ENCODE peak calls at places on chromosome 9, in four cellular contexts. Y, M, G and X are unnamed samples. For H3K4me1, the result is how much of the 10 kb centered on the place peaks cover.

GRCh38 chr9:133517711-133518110 is 7.0 kb downstream of the MYMK start:
- DNase-seq in Y (no peak), G (no peak), M (no peak), X (no peak)

GRCh38 chr9:91202757-91203283 is 158.9 kb downstream of the AUH start:
- DNase-seq in G (no peak), Y (no peak), M (no peak), X (no peak)

GRCh38 chr9:112002847-112003457 is 106.3 kb downstream of the UGCG start:
- DNase-seq in Y (no peak), M (no peak), G (peak), X (peak)

GRCh38 chr9:682633-683508 is 158.6 kb upstream of the DMRT1 start:
- DNase-seq in M (no peak), Y (no peak), G (peak), X (no peak)

GRCh38 chr9:31304576-31304975 is 1079.9 kb upstream of the ACO1 start:
- DNase-seq in M (no peak), Y (no peak), G (peak), X (peak)

GRCh38 chr9:92563701-92564100 is 27.9 kb upstream of the ECM2 start:
- DNase-seq in Y (peak), M (no peak), G (peak), X (no peak)

GRCh38 chr9:98191210-98191609 is 1.2 kb downstream of the CORO2A start:
- DNase-seq in G (no peak), Y (peak), M (no peak), X (no peak)

GRCh38 chr9:133658442-133659431 is 22.6 kb downstream of the DBH start:
- DNase-seq in M (peak), G (peak), Y (peak), X (peak)

GRCh38 chr9:131543141-131543540 is 2.2 kb upstream of the PRRT1B start:
- DNase-seq in M (no peak), Y (peak), G (no peak), X (no peak)

GRCh38 chr9:15824310-15824709 is 271.5 kb downstream of the CCDC171 start:
- DNase-seq in M (no peak), G (peak), Y (peak), X (no peak)

GRCh38 chr9:81292056-81292805 is 397.1 kb downstream of the TLE1 start:
- DNase-seq in M (no peak), G (no peak), Y (peak), X (no peak)

GRCh38 chr9:116715751-116716150 is 28.6 kb downstream of the TRIM32 start:
- DNase-seq in G (no peak), Y (peak), M (no peak), X (peak)

GRCh38 chr9:129170229-129170628 is 7.8 kb downstream of the IER5L start:
- DNase-seq in M (no peak), G (peak), Y (no peak), X (peak)
- H3K4me1 ChIP-seq in M (half or more), G (under half), Y (under half), X (half or more)

GRCh38 chr9:69452110-69452780 is 127.2 kb downstream of the ENTREP1 start:
- DNase-seq in Y (no peak), M (no peak), G (no peak), X (no peak)
- H3K27ac ChIP-seq in Y (no peak), M (no peak), G (no peak), X (no peak)

DNA sequence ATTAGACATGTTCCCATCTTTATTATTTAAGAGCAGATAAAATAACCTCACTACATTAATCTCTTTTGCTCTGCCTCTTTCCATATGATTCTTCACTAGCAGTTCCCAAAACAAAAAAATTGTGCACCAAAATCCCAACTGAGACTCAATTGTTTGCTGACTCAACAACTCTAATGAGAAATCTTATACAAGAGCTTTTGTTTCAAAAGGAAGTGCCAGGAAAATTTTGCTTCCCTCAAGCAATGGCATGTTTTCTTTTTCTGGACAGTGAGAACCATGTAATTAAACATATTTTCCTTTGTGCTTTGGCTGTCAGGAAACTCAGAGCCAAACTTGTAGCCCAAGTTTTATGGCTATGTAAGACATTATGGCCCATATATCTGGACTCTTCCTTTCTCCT is 62.0 kb downstream of the TMC1 start:
- DNase-seq in Y (no peak), M (no peak), G (peak), X (no peak)
- H3K4me1 ChIP-seq in Y (under half), M (half or more), G (under half), X (under half)

GRCh38 chr9:135301271-135302263 is 178.0 kb upstream of the PPP1R26 start:
- DNase-seq in Y (no peak), G (no peak), M (no peak), X (no peak)

GRCh38 chr9:135303280-135303647 is 176.3 kb upstream of the PPP1R26 start:
- DNase-seq in G (no peak), M (no peak), Y (no peak), X (no peak)

GRCh38 chr9:135303865-135304499 is 175.6 kb upstream of the PPP1R26 start:
- DNase-seq in M (no peak), Y (no peak), G (no peak), X (no peak)

GRCh38 chr9:135300346-135301141 is 179.0 kb upstream of the PPP1R26 start:
- DNase-seq in G (no peak), M (no peak), Y (peak), X (no peak)

GRCh38 chr9:135302329-135303279 is 177.0 kb upstream of the PPP1R26 start:
- DNase-seq in M (no peak), G (no peak), Y (no peak), X (no peak)
- H3K27ac ChIP-seq in M (no peak), G (no peak), Y (no peak), X (no peak)

DNA sequence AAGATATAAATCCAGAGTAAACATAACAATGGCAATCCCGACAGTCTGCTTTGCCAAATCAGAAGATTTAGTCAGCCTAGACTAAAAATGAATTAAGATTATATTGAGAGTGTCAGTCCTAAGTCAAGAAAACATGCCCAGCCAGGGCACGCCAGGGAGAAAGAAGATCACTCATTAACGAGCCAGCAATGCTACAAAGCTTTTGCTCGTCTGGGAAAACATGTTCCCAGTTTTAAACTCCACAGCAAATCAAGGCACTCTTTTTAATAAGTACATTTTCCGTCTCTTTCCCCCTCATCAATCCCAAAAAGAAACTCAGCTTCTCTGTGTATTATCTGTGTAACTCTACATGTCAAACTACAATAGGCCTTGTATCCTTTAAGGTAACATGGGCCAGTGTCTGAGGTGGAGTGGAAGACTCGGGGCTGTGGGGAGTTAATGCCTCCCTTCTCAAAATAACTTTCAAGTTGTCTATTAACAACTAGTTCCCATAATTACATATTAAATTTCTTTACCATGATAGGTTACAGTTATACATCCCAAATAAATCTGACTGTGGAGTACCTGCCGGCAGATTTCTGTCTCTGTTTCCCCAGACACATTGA is 40.9 kb downstream of the NFIB start:
- DNase-seq in M (no peak), G (no peak), Y (no peak), X (no peak)
- H3K4me1 ChIP-seq in M (half or more), G (under half), Y (under half), X (under half)